ENCODE peak calls at places on chromosome 10, in four cellular contexts. H is cardiac muscle cell, E is A673, I is upper lobe of right lung. C is an unnamed sample.

GRCh38 chr10:350981-351501 is 215.8 kb downstream of the ZMYND11 start:
- DNase-seq in H (no peak), E (no peak), I (peak; percentile 54), C (no peak)

GRCh38 chr10:71081912-71082311 is 130.5 kb upstream of the UNC5B start:
- DNase-seq in H (no peak), E (no peak), I (peak; percentile 19), C (no peak)

GRCh38 chr10:86708068-86708782 is 39.9 kb downstream of the LDB3 start:
- DNase-seq in H (no peak), E (no peak), I (peak; percentile 57), C (no peak)

GRCh38 chr10:113319450-113319849 is 233.4 kb upstream of the HABP2 start:
- DNase-seq in H (no peak), E (no peak), I (no peak), C (no peak)

GRCh38 chr10:120559800-120560199 is 102.8 kb downstream of the PLPP4 start:
- DNase-seq in H (no peak), E (no peak), I (no peak), C (no peak)

GRCh38 chr10:2611603-2612002 is 455.7 kb upstream of the PFKP start:
- DNase-seq in H (no peak), E (no peak), I (no peak), C (no peak)

GRCh38 chr10:70355234-70356021 is 27.0 kb downstream of the LRRC20 start:
- DNase-seq in H (no peak), E (peak; percentile 48), I (no peak), C (no peak)

GRCh38 chr10:118729641-118730258 is 25.0 kb downstream of the CACUL1 start:
- DNase-seq in H (no peak), E (no peak), I (no peak), C (no peak)

GRCh38 chr10:123381271-123381670 is 227.1 kb downstream of the BUB3 start:
- DNase-seq in H (no peak), E (no peak), I (peak; percentile 9), C (no peak)

GRCh38 chr10:50501478-50501877 is 122.3 kb downstream of the SGMS1 start:
- DNase-seq in H (no peak), E (peak; percentile 38), I (no peak), C (no peak)

GRCh38 chr10:97081621-97082235 is 104.0 kb downstream of the SLIT1 start:
- DNase-seq in H (peak; percentile 86), E (peak; percentile 61), I (peak; percentile 74), C (no peak)

GRCh38 chr10:75097666-75098285 is 13.7 kb upstream of the SAMD8 start:
- DNase-seq in H (peak; percentile 48), E (peak; percentile 66), I (no peak), C (no peak)

GRCh38 chr10:81865581-81865980 is 9.4 kb upstream of the NRG3 start:
- DNase-seq in H (no peak), E (no peak), I (no peak), C (no peak)

GRCh38 chr10:117300671-117301070 is 59.8 kb downstream of the SLC18A2 start:
- DNase-seq in H (no peak), E (no peak), I (no peak), C (no peak)

GRCh38 chr10:106560925-106561640 is 603.4 kb downstream of the SORCS1 start:
- DNase-seq in H (no peak), E (peak; percentile 83), I (no peak), C (no peak)

GRCh38 chr10:6269953-6270867 is 67.5 kb downstream of the PFKFB3 start:
- DNase-seq in H (no peak), E (no peak), I (no peak), C (peak; percentile 12)

GRCh38 chr10:21758671-21759070 is 224.6 kb downstream of the MLLT10 start:
- DNase-seq in H (no peak), E (no peak), I (no peak), C (no peak)

GRCh38 chr10:29804025-29804852 is 169.5 kb upstream of the SVIL start:
- DNase-seq in H (no peak), E (peak; percentile 84), I (no peak), C (peak; percentile 91)

GRCh38 chr10:16597656-16598055 is 76.0 kb upstream of the C1QL3 start:
- DNase-seq in H (no peak), E (peak; percentile 72), I (no peak), C (no peak)

GRCh38 chr10:8279598-8279997 is 225.1 kb downstream of the GATA3 start:
- DNase-seq in H (no peak), E (no peak), I (no peak), C (peak; percentile 31)

GRCh38 chr10:122143238-122143841 is 127.8 kb upstream of the BTBD16 start:
- DNase-seq in H (no peak), E (no peak), I (no peak), C (no peak)

GRCh38 chr10:3857318-3857717 is 72.3 kb upstream of the KLF6 start:
- DNase-seq in H (no peak), E (no peak), I (no peak), C (no peak)

GRCh38 chr10:78413294-78414055 is 379.8 kb downstream of the RPS24 start:
- DNase-seq in H (no peak), E (no peak), I (peak; percentile 57), C (no peak)

GRCh38 chr10:103748020-103748419 is 107.4 kb downstream of the SH3PXD2A start:
- DNase-seq in H (no peak), E (no peak), I (no peak), C (no peak)

GRCh38 chr10:28991738-28992270 is 297.1 kb upstream of the LYZL1 start:
- DNase-seq in H (peak; percentile 78), E (peak; percentile 75), I (no peak), C (no peak)

GRCh38 chr10:112435013-112435619 is 11.6 kb downstream of the ZDHHC6 start:
- DNase-seq in H (no peak), E (peak; percentile 60), I (no peak), C (no peak)

GRCh38 chr10:49569031-49569765 is 30.3 kb upstream of the ERCC6 start:
- DNase-seq in H (no peak), E (no peak), I (no peak), C (no peak)

GRCh38 chr10:117900280-117900679 is 146.5 kb downstream of the RAB11FIP2 start:
- DNase-seq in H (no peak), E (no peak), I (no peak), C (no peak)

GRCh38 chr10:6230335-6230734 is 27.6 kb downstream of the PFKFB3 start:
- DNase-seq in H (no peak), E (no peak), I (no peak), C (no peak)

GRCh38 chr10:133438711-133439273 is 14.4 kb upstream of the SPRN start:
- DNase-seq in H (no peak), E (peak; percentile 64), I (no peak), C (no peak)

GRCh38 chr10:130023454-130024230 is 59.6 kb upstream of the EBF3 start:
- DNase-seq in H (no peak), E (no peak), I (peak; percentile 55), C (no peak)

GRCh38 chr10:20157314-20157713 is 341.1 kb downstream of the PLXDC2 start:
- DNase-seq in H (no peak), E (peak; percentile 39), I (no peak), C (no peak)

GRCh38 chr10:91389636-91390512 is 20.3 kb upstream of the HECTD2 start:
- DNase-seq in H (peak; percentile 79), E (peak; percentile 78), I (no peak), C (no peak)

GRCh38 chr10:77138541-77138940 is 499.1 kb downstream of the KCNMA1 start:
- DNase-seq in H (no peak), E (no peak), I (no peak), C (no peak)

GRCh38 chr10:132270721-132271457 is 36.9 kb downstream of the STK32C start:
- DNase-seq in H (no peak), E (no peak), I (no peak), C (no peak)
- H3K36me3 ChIP-seq in H (no peaks in the 10 kb centered on the region), E (no peaks in the 10 kb centered on the region), I (no peaks in the 10 kb centered on the region), C (no peaks in the 10 kb centered on the region)

DNA sequence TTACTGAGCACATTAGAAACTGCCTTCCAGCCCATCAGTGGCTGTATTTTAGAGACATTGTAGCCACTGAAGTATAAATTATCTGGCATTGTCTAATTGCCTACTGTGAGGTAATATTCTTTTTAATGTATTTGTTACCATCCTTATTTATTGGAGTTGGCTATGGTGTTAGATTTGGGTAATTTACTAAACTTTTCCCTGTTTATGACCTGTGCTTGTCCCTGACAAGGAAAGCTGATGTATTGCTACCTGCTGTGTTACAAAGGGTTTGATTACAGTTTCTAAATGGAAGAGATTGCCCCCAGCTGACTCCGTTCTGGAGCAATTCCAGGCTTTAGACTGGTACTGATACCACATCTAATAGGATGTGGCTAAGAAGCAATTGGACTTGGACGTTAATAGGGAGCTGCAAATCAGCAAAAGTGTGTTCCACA is 12.3 kb upstream of the ASCC1 start:
- DNase-seq in H (no peak), E (no peak), I (no peak), C (no peak)
- H3K36me3 ChIP-seq in H (peaks cover 14% of the 10 kb centered on the region), E (peaks cover 12% of the 10 kb centered on the region), I (peaks cover 77% of the 10 kb centered on the region), C (no peaks in the 10 kb centered on the region)

DNA sequence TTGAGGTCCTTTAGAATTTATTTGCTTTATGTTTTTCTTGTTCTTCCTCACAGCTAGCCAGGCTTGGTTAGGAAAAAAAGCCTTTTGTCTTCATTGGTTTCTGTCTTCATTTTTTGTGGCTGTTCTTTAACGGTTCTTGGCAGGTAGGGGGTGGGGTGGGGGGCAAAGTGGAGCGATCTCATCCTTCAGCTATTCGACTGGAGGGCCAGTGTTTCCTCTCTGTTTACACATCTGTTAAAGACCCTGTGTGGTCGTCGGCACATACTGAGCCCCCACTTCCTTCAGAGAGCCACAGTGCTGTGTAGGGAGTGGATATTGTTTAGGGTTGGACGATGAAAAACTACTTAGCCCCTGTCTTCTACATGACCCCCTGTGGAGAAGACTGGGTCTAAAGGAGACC is 28.9 kb downstream of the PRPF18 start:
- DNase-seq in H (no peak), E (peak; percentile 26), I (no peak), C (no peak)
- H3K36me3 ChIP-seq in H (peaks cover 10% of the 10 kb centered on the region), E (peaks cover 5% of the 10 kb centered on the region), I (peaks cover 80% of the 10 kb centered on the region), C (no peaks in the 10 kb centered on the region)

GRCh38 chr10:73424478-73424877 is 8.9 kb downstream of the MSS51 start:
- DNase-seq in H (no peak), E (no peak), I (no peak), C (no peak)

GRCh38 chr10:73423309-73423708 is 9.5 kb upstream of the ANXA7 start:
- DNase-seq in H (no peak), E (no peak), I (no peak), C (no peak)

DNA sequence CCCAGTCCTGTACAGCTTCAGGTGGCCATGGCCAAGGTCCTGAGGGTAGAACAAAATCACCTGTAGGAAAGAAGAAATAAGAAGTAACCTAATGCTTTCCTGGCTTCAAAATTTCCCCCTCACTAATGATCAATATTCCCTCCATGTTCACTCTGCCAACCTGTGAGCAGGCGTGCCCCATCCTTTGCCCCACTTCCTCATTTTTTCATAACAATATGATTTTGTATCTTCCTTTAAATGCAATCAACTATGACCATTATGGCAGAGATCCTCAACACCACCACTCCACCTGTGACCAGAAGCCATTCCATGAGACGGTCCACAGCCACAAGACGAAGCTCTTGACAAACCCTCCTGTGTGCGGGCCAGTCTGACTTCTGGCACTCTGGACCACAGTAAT is 7.0 kb downstream of the MSS51 start:
- DNase-seq in H (no peak), E (no peak), I (no peak), C (no peak)
- H3K36me3 ChIP-seq in H (peaks cover 25% of the 10 kb centered on the region), E (peaks cover 36% of the 10 kb centered on the region), I (peaks cover 59% of the 10 kb centered on the region), C (peaks cover 4% of the 10 kb centered on the region)